ENCODE peak calls at places on chromosomes 12 and 14, in six cellular contexts. L, Z, Y, G, O and D are unnamed samples.
A peak's percentile ranks its signal among the peaks of the same experiment; 100 is the strongest.

GRCh38 chr12:1579626-1580025 is 14.8 kb downstream of the FBXL14 start:
- DNase-seq in Y (no peak), Z (no peak), L (no peak), G (peak; percentile 67), O (no peak), D (peak; percentile 25)

GRCh38 chr12:34599530-34600513 is 577.5 kb downstream of the ALG10 start:
- DNase-seq in Y (no peak), O (no peak), G (no peak), Z (no peak), L (no peak), D (no peak)

GRCh38 chr12:95600567-95600966 is 49.3 kb upstream of the USP44 start:
- DNase-seq in O (no peak), L (no peak), Z (no peak), Y (no peak), G (no peak), D (no peak)

GRCh38 chr12:48017496-48017895 is 13.2 kb upstream of the COL2A1 start:
- DNase-seq in L (no peak), Y (no peak), O (no peak), G (no peak), Z (no peak), D (no peak)

GRCh38 chr14:98966465-98967162 is 305.4 kb downstream of the BCL11B start:
- DNase-seq in G (no peak), L (no peak), Y (no peak), Z (no peak), O (no peak), D (no peak)

GRCh38 chr14:20631023-20631820 is 10.3 kb downstream of the OR6S1 start:
- DNase-seq in G (peak; percentile 71), Z (no peak), Y (peak; percentile 70), O (peak; percentile 74), L (no peak), D (peak; percentile 58)

GRCh38 chr12:103698752-103699540 is 111.9 kb downstream of the STAB2 start:
- DNase-seq in Y (no peak), G (no peak), Z (no peak), L (no peak), O (peak; percentile 10), D (no peak)

GRCh38 chr12:52235001-52235760 is 2.1 kb downstream of the KRT7 start:
- DNase-seq in G (no peak), L (no peak), O (no peak), Y (peak; percentile 65), Z (peak; percentile 10), D (no peak)

GRCh38 chr14:93619176-93619793 is 169.0 kb downstream of the PRIMA1 start:
- DNase-seq in Z (peak; percentile 62), O (peak; percentile 58), L (no peak), G (peak; percentile 56), Y (peak; percentile 61), D (peak; percentile 30)